ENCODE peak calls at places on chromosomes 2 and 18, in four cellular contexts. K, Z, U and N are unnamed samples.

GRCh38 chr2:178521304-178522150 is 41.3 kb downstream of the PLEKHA3 start:
- ATAC-seq in K (no peak), Z (no peak), U (peak), N (no peak)

GRCh38 chr2:70017962-70018361 is 56.5 kb upstream of the ASPRV1 start:
- ATAC-seq in U (no peak), K (no peak), Z (no peak), N (no peak)

GRCh38 chr2:146262606-146263005 is 1582.2 kb upstream of the ACVR2A start:
- ATAC-seq in U (no peak), K (no peak), Z (no peak), N (no peak)

GRCh38 chr2:26609839-26610277 is 31.3 kb downstream of the CIB4 start:
- ATAC-seq in Z (no peak), K (no peak), U (no peak), N (no peak)

GRCh38 chr2:177983183-177983788 is 89.3 kb downstream of the PDE11A start:
- ATAC-seq in K (peak), Z (no peak), U (peak), N (no peak)

GRCh38 chr18:76480913-76481312 is 14.1 kb downstream of the ZNF516 start:
- ATAC-seq in Z (no peak), U (no peak), K (no peak), N (no peak)

GRCh38 chr2:230915297-230915696 is 9.7 kb downstream of the GPR55 start:
- ATAC-seq in Z (no peak), K (no peak), U (no peak), N (no peak)

GRCh38 chr2:184137955-184138354 is 460.4 kb upstream of the ZNF804A start:
- ATAC-seq in Z (peak), K (no peak), U (no peak), N (peak)

GRCh38 chr2:185473838-185474237 is 264.8 kb upstream of the FSIP2 start:
- ATAC-seq in Z (no peak), K (no peak), U (no peak), N (no peak)

GRCh38 chr18:48032876-48033769 is 102.7 kb upstream of the SMAD2 start:
- ATAC-seq in Z (no peak), U (no peak), K (no peak), N (no peak)

GRCh38 chr2:120330946-120331822 is 14.8 kb upstream of the INHBB start:
- ATAC-seq in Z (no peak), U (no peak), K (peak), N (no peak)

GRCh38 chr18:61998957-61999356 is 106.2 kb upstream of the RNF152 start:
- ATAC-seq in K (no peak), U (no peak), Z (no peak), N (no peak)

GRCh38 chr18:7918696-7919095 is 351.6 kb downstream of the PTPRM start:
- ATAC-seq in K (no peak), Z (no peak), U (no peak), N (no peak)

GRCh38 chr2:64442277-64442676 is 11.7 kb upstream of the LGALSL start:
- ATAC-seq in Z (no peak), U (peak), K (no peak), N (no peak)

GRCh38 chr2:8543065-8543411 is 138.8 kb upstream of the ID2 start:
- ATAC-seq in K (no peak), Z (no peak), U (no peak), N (no peak)